ENCODE peak calls at places on chromosomes 5 and 9, in seven cellular contexts. One of them, this sample, is unnamed.

GRCh38 chr5:178113141-178113787 is at the start of gene N4BP3:
- DNase-seq in stimulated activated CD4-positive, alpha-beta T cell treated with anti-CD3 and anti-CD28 coated beads, Interleukin-4, amount 100 ng/mL, for 4 hours: peak; percentile 86
- DNase-seq in pancreas: no peak
- DNase-seq in AG04449: no peak
- DNase-seq in chondrocyte: no peak
- DNase-seq in suprapubic skin: no peak
- DNase-seq in GM23248: peak; percentile 81
- DNase-seq in this sample: no peak

GRCh38 chr5:39040875-39041274 is 33.3 kb downstream of the RICTOR start:
- DNase-seq in GM23248: no peak
- DNase-seq in chondrocyte: no peak
- DNase-seq in AG04449: no peak
- DNase-seq in pancreas: no peak
- DNase-seq in suprapubic skin: no peak
- DNase-seq in stimulated activated CD4-positive, alpha-beta T cell treated with anti-CD3 and anti-CD28 coated beads, Interleukin-4, amount 100 ng/mL, for 4 hours: no peak
- DNase-seq in this sample: no peak

GRCh38 chr5:20958641-20959040 is 970.6 kb upstream of the CDH18 start:
- DNase-seq in chondrocyte: no peak
- DNase-seq in stimulated activated CD4-positive, alpha-beta T cell treated with anti-CD3 and anti-CD28 coated beads, Interleukin-4, amount 100 ng/mL, for 4 hours: no peak
- DNase-seq in pancreas: no peak
- DNase-seq in AG04449: no peak
- DNase-seq in GM23248: no peak
- DNase-seq in suprapubic skin: no peak
- DNase-seq in this sample: no peak

GRCh38 chr5:110716247-110717245 is 9.9 kb downstream of the TMEM232 start:
- DNase-seq in AG04449: no peak
- DNase-seq in stimulated activated CD4-positive, alpha-beta T cell treated with anti-CD3 and anti-CD28 coated beads, Interleukin-4, amount 100 ng/mL, for 4 hours: no peak
- DNase-seq in GM23248: no peak
- DNase-seq in suprapubic skin: no peak
- DNase-seq in pancreas: no peak
- DNase-seq in chondrocyte: no peak
- DNase-seq in this sample: no peak

GRCh38 chr5:143648696-143649095 is 163.3 kb upstream of the HMHB1 start:
- DNase-seq in pancreas: no peak
- DNase-seq in AG04449: no peak
- DNase-seq in GM23248: no peak
- DNase-seq in chondrocyte: no peak
- DNase-seq in suprapubic skin: no peak
- DNase-seq in stimulated activated CD4-positive, alpha-beta T cell treated with anti-CD3 and anti-CD28 coated beads, Interleukin-4, amount 100 ng/mL, for 4 hours: no peak
- DNase-seq in this sample: no peak

GRCh38 chr9:104810421-104811339 is 46.8 kb downstream of the NIPSNAP3B start:
- DNase-seq in pancreas: peak; percentile 75
- DNase-seq in stimulated activated CD4-positive, alpha-beta T cell treated with anti-CD3 and anti-CD28 coated beads, Interleukin-4, amount 100 ng/mL, for 4 hours: no peak
- DNase-seq in AG04449: no peak
- DNase-seq in GM23248: peak; percentile 52
- DNase-seq in suprapubic skin: no peak
- DNase-seq in chondrocyte: no peak
- DNase-seq in this sample: no peak

GRCh38 chr5:128536229-128536860 is 1.7 kb downstream of the FBN2 start:
- DNase-seq in suprapubic skin: no peak
- DNase-seq in pancreas: no peak
- DNase-seq in AG04449: no peak
- DNase-seq in stimulated activated CD4-positive, alpha-beta T cell treated with anti-CD3 and anti-CD28 coated beads, Interleukin-4, amount 100 ng/mL, for 4 hours: no peak
- DNase-seq in GM23248: peak; percentile 6
- DNase-seq in chondrocyte: no peak
- DNase-seq in this sample: no peak

GRCh38 chr5:113612060-113612496 is 98.6 kb downstream of the YTHDC2 start:
- DNase-seq in suprapubic skin: no peak
- DNase-seq in stimulated activated CD4-positive, alpha-beta T cell treated with anti-CD3 and anti-CD28 coated beads, Interleukin-4, amount 100 ng/mL, for 4 hours: no peak
- DNase-seq in chondrocyte: no peak
- DNase-seq in AG04449: no peak
- DNase-seq in GM23248: peak; percentile 59
- DNase-seq in pancreas: no peak
- DNase-seq in this sample: no peak

GRCh38 chr9:84860423-84861115 is 191.0 kb downstream of the NTRK2 start:
- DNase-seq in stimulated activated CD4-positive, alpha-beta T cell treated with anti-CD3 and anti-CD28 coated beads, Interleukin-4, amount 100 ng/mL, for 4 hours: no peak
- DNase-seq in chondrocyte: no peak
- DNase-seq in AG04449: no peak
- DNase-seq in pancreas: no peak
- DNase-seq in GM23248: no peak
- DNase-seq in suprapubic skin: no peak
- DNase-seq in this sample: no peak

GRCh38 chr5:170863646-170864045 is 1.8 kb downstream of the RANBP17 start:
- DNase-seq in suprapubic skin: no peak
- DNase-seq in chondrocyte: no peak
- DNase-seq in pancreas: no peak
- DNase-seq in AG04449: peak; percentile 59
- DNase-seq in stimulated activated CD4-positive, alpha-beta T cell treated with anti-CD3 and anti-CD28 coated beads, Interleukin-4, amount 100 ng/mL, for 4 hours: no peak
- DNase-seq in GM23248: peak; percentile 33
- DNase-seq in this sample: no peak

GRCh38 chr5:116626272-116626723 is 51.7 kb upstream of the SEMA6A start:
- DNase-seq in pancreas: peak; percentile 57
- DNase-seq in chondrocyte: no peak
- DNase-seq in suprapubic skin: peak; percentile 89
- DNase-seq in AG04449: no peak
- DNase-seq in stimulated activated CD4-positive, alpha-beta T cell treated with anti-CD3 and anti-CD28 coated beads, Interleukin-4, amount 100 ng/mL, for 4 hours: no peak
- DNase-seq in GM23248: peak; percentile 32
- DNase-seq in this sample: no peak

GRCh38 chr9:29319727-29320513 is 1746.6 kb upstream of the C9orf72 start:
- DNase-seq in GM23248: no peak
- DNase-seq in suprapubic skin: no peak
- DNase-seq in stimulated activated CD4-positive, alpha-beta T cell treated with anti-CD3 and anti-CD28 coated beads, Interleukin-4, amount 100 ng/mL, for 4 hours: no peak
- DNase-seq in pancreas: no peak
- DNase-seq in chondrocyte: no peak
- DNase-seq in AG04449: no peak
- DNase-seq in this sample: no peak

GRCh38 chr5:124972703-124973102 is 226.3 kb upstream of the ZNF608 start:
- DNase-seq in GM23248: no peak
- DNase-seq in stimulated activated CD4-positive, alpha-beta T cell treated with anti-CD3 and anti-CD28 coated beads, Interleukin-4, amount 100 ng/mL, for 4 hours: no peak
- DNase-seq in suprapubic skin: no peak
- DNase-seq in AG04449: no peak
- DNase-seq in pancreas: no peak
- DNase-seq in chondrocyte: no peak
- DNase-seq in this sample: no peak

GRCh38 chr5:143842920-143843319 is 31.0 kb downstream of the HMHB1 start:
- DNase-seq in chondrocyte: no peak
- DNase-seq in suprapubic skin: no peak
- DNase-seq in GM23248: peak; percentile 65
- DNase-seq in pancreas: no peak
- DNase-seq in stimulated activated CD4-positive, alpha-beta T cell treated with anti-CD3 and anti-CD28 coated beads, Interleukin-4, amount 100 ng/mL, for 4 hours: no peak
- DNase-seq in AG04449: no peak
- DNase-seq in this sample: no peak

GRCh38 chr5:71771191-71771590 is 52.1 kb downstream of the CARTPT start:
- DNase-seq in suprapubic skin: no peak
- DNase-seq in AG04449: no peak
- DNase-seq in GM23248: no peak
- DNase-seq in stimulated activated CD4-positive, alpha-beta T cell treated with anti-CD3 and anti-CD28 coated beads, Interleukin-4, amount 100 ng/mL, for 4 hours: no peak
- DNase-seq in chondrocyte: no peak
- DNase-seq in pancreas: no peak
- DNase-seq in this sample: no peak

GRCh38 chr5:42953061-42953460 is 87.1 kb downstream of the ANXA2R start:
- DNase-seq in AG04449: no peak
- DNase-seq in pancreas: no peak
- DNase-seq in stimulated activated CD4-positive, alpha-beta T cell treated with anti-CD3 and anti-CD28 coated beads, Interleukin-4, amount 100 ng/mL, for 4 hours: no peak
- DNase-seq in GM23248: peak; percentile 32
- DNase-seq in suprapubic skin: no peak
- DNase-seq in chondrocyte: no peak
- DNase-seq in this sample: no peak

GRCh38 chr9:108639736-108640135 is 216.1 kb downstream of the ACTL7B start:
- DNase-seq in suprapubic skin: no peak
- DNase-seq in AG04449: no peak
- DNase-seq in stimulated activated CD4-positive, alpha-beta T cell treated with anti-CD3 and anti-CD28 coated beads, Interleukin-4, amount 100 ng/mL, for 4 hours: no peak
- DNase-seq in chondrocyte: no peak
- DNase-seq in pancreas: no peak
- DNase-seq in GM23248: peak; percentile 33
- DNase-seq in this sample: no peak

GRCh38 chr9:134571326-134571871 is 70.2 kb upstream of the COL5A1 start:
- DNase-seq in pancreas: no peak
- DNase-seq in suprapubic skin: peak; percentile 30
- DNase-seq in stimulated activated CD4-positive, alpha-beta T cell treated with anti-CD3 and anti-CD28 coated beads, Interleukin-4, amount 100 ng/mL, for 4 hours: no peak
- DNase-seq in AG04449: no peak
- DNase-seq in chondrocyte: no peak
- DNase-seq in GM23248: no peak
- DNase-seq in this sample: no peak

GRCh38 chr9:131798166-131798565 is 58.3 kb upstream of the RAPGEF1 start:
- DNase-seq in suprapubic skin: no peak
- DNase-seq in stimulated activated CD4-positive, alpha-beta T cell treated with anti-CD3 and anti-CD28 coated beads, Interleukin-4, amount 100 ng/mL, for 4 hours: no peak
- DNase-seq in chondrocyte: peak; percentile 62
- DNase-seq in GM23248: no peak
- DNase-seq in pancreas: no peak
- DNase-seq in AG04449: no peak
- DNase-seq in this sample: no peak

GRCh38 chr5:111582962-111583669 is 70.8 kb upstream of the STARD4 start:
- DNase-seq in AG04449: peak; percentile 89
- DNase-seq in suprapubic skin: no peak
- DNase-seq in chondrocyte: no peak
- DNase-seq in pancreas: no peak
- DNase-seq in stimulated activated CD4-positive, alpha-beta T cell treated with anti-CD3 and anti-CD28 coated beads, Interleukin-4, amount 100 ng/mL, for 4 hours: no peak
- DNase-seq in GM23248: peak; percentile 92
- DNase-seq in this sample: peak; percentile 77

GRCh38 chr5:143653766-143654282 is 158.1 kb upstream of the HMHB1 start:
- DNase-seq in chondrocyte: no peak
- DNase-seq in GM23248: no peak
- DNase-seq in pancreas: no peak
- DNase-seq in suprapubic skin: no peak
- DNase-seq in AG04449: no peak
- DNase-seq in stimulated activated CD4-positive, alpha-beta T cell treated with anti-CD3 and anti-CD28 coated beads, Interleukin-4, amount 100 ng/mL, for 4 hours: no peak
- DNase-seq in this sample: no peak